ENCODE peak calls at places on chromosomes 7 and 10, in ten cellular contexts. W is mesendoderm; N is CD4-positive, CD25-positive, alpha-beta regulatory T cell; I is heart left ventricle; S is CD8-positive, alpha-beta T cell; Q is esophagus muscularis mucosa; J is A549; O is right lobe of liver; A is HCT116; P is PC-3. C is an unnamed sample.

GRCh38 chr10:74081192-74081803 is 69.3 kb downstream of the AP3M1 start:
- DNase-seq in N (peak), A (peak), W (peak), O (no peak), I (no peak), P (peak), Q (peak), S (peak), J (peak), C (peak)

GRCh38 chr7:77797734-77798393 is 370 bp downstream of the TMEM60 start:
- DNase-seq in A (no peak), J (no peak), Q (peak), P (peak), S (no peak), I (peak), N (no peak), W (no peak), O (no peak), C (no peak)

GRCh38 chr10:132845041-132845551 is 59.1 kb upstream of the NKX6-2 start:
- DNase-seq in W (no peak), A (no peak), Q (no peak), O (peak), P (no peak), S (no peak), N (no peak), I (no peak), J (no peak), C (no peak)

GRCh38 chr7:108417144-108417543 is 39.1 kb downstream of the NRCAM start:
- DNase-seq in A (no peak), P (no peak), I (no peak), O (no peak), Q (no peak), W (no peak), N (no peak), J (no peak), S (no peak), C (no peak)

GRCh38 chr7:70634610-70635068 is 497.3 kb upstream of the GALNT17 start:
- DNase-seq in P (no peak), W (peak), N (no peak), I (no peak), O (no peak), Q (no peak), S (no peak), J (no peak), A (no peak), C (no peak)

GRCh38 chr10:48527691-48528212 is 77.1 kb downstream of the ARHGAP22 start:
- DNase-seq in Q (no peak), I (no peak), S (no peak), N (no peak), O (no peak), P (no peak), J (no peak), A (no peak), W (no peak), C (no peak)

GRCh38 chr7:121521681-121522405 is 125.7 kb upstream of the FAM3C start:
- DNase-seq in S (no peak), Q (no peak), A (no peak), J (no peak), N (no peak), I (no peak), O (no peak), W (no peak), P (no peak), C (no peak)

GRCh38 chr7:957418-958220 is 3.1 kb upstream of the ADAP1 start:
- DNase-seq in N (no peak), J (no peak), O (peak), Q (no peak), I (peak), S (no peak), A (no peak), P (no peak), W (peak), C (no peak)

GRCh38 chr10:130301026-130301892 is 165.1 kb downstream of the GLRX3 start:
- DNase-seq in J (no peak), Q (no peak), P (no peak), W (no peak), A (no peak), O (peak), N (peak), S (peak), I (no peak), C (no peak)

GRCh38 chr7:150507947-150508602 is 6.6 kb upstream of the GIMAP7 start:
- DNase-seq in I (no peak), Q (no peak), A (no peak), W (no peak), P (no peak), S (no peak), N (peak), O (no peak), J (no peak), C (no peak)

GRCh38 chr7:104933433-104934074 is 80.5 kb upstream of the KMT2E start:
- DNase-seq in O (no peak), S (no peak), A (no peak), Q (no peak), J (no peak), W (no peak), P (no peak), N (no peak), I (no peak), C (peak)

GRCh38 chr7:27080844-27081423 is 14.9 kb downstream of the HOXA1 start:
- DNase-seq in I (no peak), S (no peak), A (no peak), W (peak), N (no peak), J (no peak), Q (no peak), P (peak), O (no peak), C (no peak)

GRCh38 chr7:128738570-128739047 is 550 bp upstream of the CALU start:
- DNase-seq in S (peak), A (no peak), P (no peak), W (no peak), O (no peak), Q (no peak), I (no peak), J (no peak), N (no peak), C (peak)

GRCh38 chr10:53209941-53210611 is 437.5 kb upstream of the MBL2 start:
- DNase-seq in Q (no peak), I (no peak), S (no peak), J (peak), A (no peak), P (peak), O (no peak), N (no peak), W (peak), C (peak)

GRCh38 chr7:87060288-87060537 is 759 bp upstream of the ELAPOR2 start:
- DNase-seq in I (no peak), J (no peak), P (no peak), O (no peak), W (no peak), S (no peak), N (no peak), Q (no peak), A (no peak), C (peak)
- H3K4me3 ChIP-seq in I (no peak), J (peak), P (peak), O (no peak), W (no peak), S (peak), N (peak), Q (peak), A (peak), C (peak)

DNA sequence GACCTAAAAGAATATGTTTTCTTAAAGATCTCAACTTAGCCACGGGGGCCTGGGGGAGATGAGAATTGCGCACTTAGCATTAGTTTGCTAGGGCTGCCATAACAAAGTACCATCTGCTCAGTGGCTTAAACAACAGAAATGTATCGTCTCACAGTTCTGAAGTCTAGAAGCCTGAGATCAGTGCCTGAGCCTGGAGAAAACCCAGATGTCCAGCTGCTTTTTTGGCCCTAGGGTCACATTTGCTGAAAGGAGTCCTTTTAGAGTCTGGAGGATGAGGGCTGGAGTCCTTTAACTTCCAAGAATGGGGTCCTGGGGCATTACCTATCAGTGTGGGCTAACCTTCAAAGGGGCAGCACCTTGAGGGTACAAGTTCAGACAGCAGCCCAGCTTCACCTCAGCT is 48.2 kb downstream of the SMURF1 start:
- DNase-seq in I (peak), S (no peak), P (no peak), W (no peak), N (no peak), O (no peak), J (no peak), Q (no peak), A (no peak), C (no peak)
- H3K27ac ChIP-seq in I (peak), S (no peak), P (no peak), W (no peak), N (no peak), O (peak), J (peak), Q (peak), A (no peak), C (no peak)

DNA sequence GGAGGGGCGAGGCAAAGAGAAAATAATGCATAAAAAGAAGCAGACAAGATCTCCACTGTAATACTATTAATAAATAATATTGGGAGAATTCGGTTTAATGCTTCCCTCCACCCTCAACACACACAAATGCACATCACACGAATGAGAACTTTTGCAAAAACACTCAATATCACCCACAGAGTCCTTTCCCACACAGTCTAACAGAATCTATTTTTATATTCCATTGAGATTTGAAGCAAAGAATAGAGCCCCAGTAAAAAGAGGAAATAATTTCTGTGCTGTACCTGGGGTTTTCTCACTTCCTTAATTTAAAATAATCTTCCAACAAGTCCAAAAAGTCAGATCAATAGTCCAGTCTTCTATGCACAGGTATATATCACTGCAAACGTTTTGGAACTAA is 17.0 kb downstream of the PIK3AP1 start:
- DNase-seq in S (no peak), J (no peak), I (no peak), P (no peak), W (no peak), A (no peak), N (no peak), O (no peak), Q (no peak), C (peak)
- H3K4me3 ChIP-seq in S (no peak), J (no peak), I (no peak), P (no peak), W (no peak), A (no peak), N (no peak), O (no peak), Q (no peak), C (peak)

GRCh38 chr10:35921866-35922265 is 279.8 kb upstream of the FZD8 start:
- DNase-seq in N (no peak), O (no peak), S (no peak), I (no peak), P (no peak), J (no peak), W (no peak), Q (peak), A (no peak), C (no peak)

GRCh38 chr10:35912615-35913170 is 270.6 kb upstream of the FZD8 start:
- DNase-seq in A (no peak), Q (no peak), P (peak), O (no peak), S (no peak), N (no peak), J (no peak), W (peak), I (no peak), C (no peak)

GRCh38 chr10:35911954-35912353 is 269.9 kb upstream of the FZD8 start:
- DNase-seq in A (no peak), Q (no peak), O (no peak), S (no peak), N (no peak), I (no peak), W (no peak), J (no peak), P (no peak), C (no peak)

GRCh38 chr10:35913628-35914027 is 271.5 kb upstream of the FZD8 start:
- DNase-seq in N (no peak), P (peak), S (no peak), Q (no peak), J (no peak), O (no peak), I (no peak), A (no peak), W (peak), C (no peak)

GRCh38 chr10:35916791-35917190 is 274.7 kb upstream of the FZD8 start:
- DNase-seq in I (no peak), Q (no peak), N (no peak), O (no peak), J (peak), P (peak), S (no peak), W (peak), A (no peak), C (peak)
- H3K27ac ChIP-seq in I (no peak), Q (no peak), N (no peak), O (no peak), J (no peak), P (no peak), S (no peak), W (no peak), A (no peak), C (no peak)

C was measured in OCI-LY7.